ENCODE peak calls at places on chromosome 1, in seven cellular contexts. R is right atrium auricular region, O is MM.1S, K is mammary epithelial cell, E is mesenchymal stem cell, C is endothelial cell of umbilical vein, X is K562. H is an unnamed sample.
A peak's percentile ranks its signal among the peaks of the same experiment; 100 is the strongest.

GRCh38 chr1:58968360-58968952 is 184.6 kb upstream of the JUN start:
- DNase-seq in O (peak; percentile 94), K (no peak), R (peak; percentile 84), X (peak; percentile 56), E (peak; percentile 54), C (peak; percentile 75), H (no peak)

GRCh38 chr1:225996946-225997545 is 2.1 kb downstream of the SDE2 start:
- DNase-seq in C (peak; percentile 57), O (peak; percentile 47), E (peak; percentile 53), K (no peak), X (no peak), R (no peak), H (no peak)

GRCh38 chr1:199422206-199422605 is 605.3 kb upstream of the NR5A2 start:
- DNase-seq in R (no peak), C (peak; percentile 53), K (peak; percentile 45), X (no peak), O (no peak), E (peak; percentile 60), H (peak; percentile 53)

GRCh38 chr1:226678701-226679100 is 60.4 kb downstream of the ITPKB start:
- DNase-seq in C (no peak), K (no peak), O (no peak), X (no peak), R (no peak), E (no peak), H (no peak)

GRCh38 chr1:87706198-87706597 is 377.5 kb downstream of the LMO4 start:
- DNase-seq in R (no peak), X (no peak), C (no peak), O (no peak), E (no peak), K (no peak), H (peak; percentile 14)

GRCh38 chr1:245045087-245045881 is 109.5 kb upstream of the KIF26B start:
- DNase-seq in K (peak; percentile 70), X (no peak), E (no peak), O (no peak), C (no peak), R (peak; percentile 70), H (peak; percentile 53)

GRCh38 chr1:98903261-98903660 is 101.4 kb downstream of the PLPPR5 start:
- DNase-seq in C (peak; percentile 91), K (peak; percentile 76), R (no peak), X (no peak), O (no peak), E (peak; percentile 2), H (peak; percentile 95)

GRCh38 chr1:167159782-167160181 is 60.9 kb upstream of the POU2F1 start:
- DNase-seq in X (no peak), O (no peak), E (no peak), R (no peak), K (no peak), C (no peak), H (no peak)

GRCh38 chr1:235843458-235843857 is 23.2 kb downstream of the LYST start:
- DNase-seq in E (peak; percentile 61), X (peak; percentile 17), O (peak; percentile 25), R (no peak), K (peak; percentile 41), C (peak; percentile 24), H (peak; percentile 71)

GRCh38 chr1:221708076-221708571 is 33.8 kb downstream of the DUSP10 start:
- DNase-seq in X (peak; percentile 81), O (no peak), K (peak; percentile 66), E (peak; percentile 99), C (no peak), R (no peak), H (no peak)

GRCh38 chr1:21329209-21329844 is 39.1 kb upstream of the ECE1 start:
- DNase-seq in R (no peak), X (no peak), E (no peak), C (no peak), K (peak; percentile 80), O (no peak), H (peak; percentile 82)

GRCh38 chr1:228209657-228210056 is 1.8 kb downstream of the OBSCN start:
- DNase-seq in E (no peak), K (no peak), R (peak; percentile 49), O (no peak), X (no peak), C (no peak), H (no peak)

GRCh38 chr1:2514863-2515762 is 11.3 kb downstream of the PANK4 start:
- DNase-seq in X (no peak), E (no peak), K (no peak), R (no peak), O (no peak), C (no peak), H (no peak)

GRCh38 chr1:235073968-235074334 is 54.7 kb downstream of the TOMM20 start:
- DNase-seq in E (no peak), C (no peak), K (no peak), R (no peak), O (peak; percentile 34), X (no peak), H (no peak)

GRCh38 chr1:35893051-35893879 is 10.3 kb downstream of the AGO1 start:
- DNase-seq in E (no peak), X (no peak), O (no peak), K (no peak), R (no peak), C (no peak), H (no peak)

DNA sequence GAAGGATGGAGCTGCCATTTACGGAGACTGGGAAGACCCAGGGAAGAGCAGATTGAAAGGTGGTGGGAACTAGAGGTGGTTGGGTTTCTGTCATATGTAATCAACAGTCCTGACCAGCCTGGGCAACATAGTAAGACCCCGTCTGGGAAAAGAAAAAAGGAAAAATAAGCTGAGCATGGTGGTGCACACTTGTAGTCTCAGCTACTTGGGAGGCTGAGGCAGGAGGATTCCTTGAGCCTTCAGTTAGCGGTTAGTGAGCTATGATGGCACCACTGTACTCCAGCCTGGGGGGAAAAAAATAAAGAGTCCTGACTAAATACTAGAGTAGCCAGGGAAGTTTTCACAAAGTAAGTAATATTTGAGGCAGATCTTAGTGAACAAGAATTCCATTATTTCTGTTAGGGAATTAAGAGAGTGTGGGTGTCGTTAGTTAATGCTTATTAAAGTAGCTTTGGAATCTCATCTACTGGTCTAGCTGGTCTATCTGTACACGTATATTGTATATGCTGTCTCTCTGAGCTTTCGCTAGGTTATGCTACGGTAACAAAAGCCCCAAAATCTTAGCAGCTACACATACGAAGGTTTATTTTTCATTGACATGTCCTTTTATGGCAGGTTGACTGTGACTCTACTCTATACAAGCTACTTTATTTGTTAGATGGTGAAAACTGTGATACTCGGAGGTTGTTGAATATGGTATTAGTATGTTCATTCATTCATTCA is 4.4 kb downstream of the NBPF1 start:
- DNase-seq in O (no peak), E (no peak), R (no peak), X (no peak), C (no peak), K (no peak), H (peak; percentile 11)
- H3K4me1 ChIP-seq in O (peaks cover 10% of the 10 kb centered on the region), E (peaks cover 9% of the 10 kb centered on the region), R (no peaks in the 10 kb centered on the region), X (peaks cover 13% of the 10 kb centered on the region), C (peaks cover 12% of the 10 kb centered on the region), K (peaks cover 16% of the 10 kb centered on the region), H (peaks cover 64% of the 10 kb centered on the region)

GRCh38 chr1:4636186-4636585 is 18.2 kb upstream of the AJAP1 start:
- DNase-seq in K (no peak), C (no peak), X (no peak), R (no peak), O (no peak), E (no peak), H (no peak)
- H3K27ac ChIP-seq in K (no peak overlapping the region), C (no peak overlapping the region), X (no peak overlapping the region), R (no peak overlapping the region), O (no peak overlapping the region), E (no peak overlapping the region), H (no peak overlapping the region)

GRCh38 chr1:205318231-205318991 is 3.1 kb downstream of the NUAK2 start:
- DNase-seq in X (no peak), R (no peak), E (no peak), C (no peak), K (peak; percentile 93), O (no peak), H (peak; percentile 40)
- H3K4me1 ChIP-seq in X (peaks cover 3% of the 10 kb centered on the region), R (no peaks in the 10 kb centered on the region), E (peaks cover 39% of the 10 kb centered on the region), C (peaks cover 28% of the 10 kb centered on the region), K (peaks cover 47% of the 10 kb centered on the region), O (peaks cover 60% of the 10 kb centered on the region), H (peaks cover 42% of the 10 kb centered on the region)

GRCh38 chr1:27876341-27877114 is 4.2 kb downstream of the THEMIS2 start:
- DNase-seq in E (no peak), R (no peak), O (no peak), C (no peak), K (no peak), X (no peak), H (no peak)
- H3K27ac ChIP-seq in E (no peak overlapping the region), R (no peak overlapping the region), O (no peak overlapping the region), C (no peak overlapping the region), K (no peak overlapping the region), X (no peak overlapping the region), H (peak overlapping the region; percentile 86)

DNA sequence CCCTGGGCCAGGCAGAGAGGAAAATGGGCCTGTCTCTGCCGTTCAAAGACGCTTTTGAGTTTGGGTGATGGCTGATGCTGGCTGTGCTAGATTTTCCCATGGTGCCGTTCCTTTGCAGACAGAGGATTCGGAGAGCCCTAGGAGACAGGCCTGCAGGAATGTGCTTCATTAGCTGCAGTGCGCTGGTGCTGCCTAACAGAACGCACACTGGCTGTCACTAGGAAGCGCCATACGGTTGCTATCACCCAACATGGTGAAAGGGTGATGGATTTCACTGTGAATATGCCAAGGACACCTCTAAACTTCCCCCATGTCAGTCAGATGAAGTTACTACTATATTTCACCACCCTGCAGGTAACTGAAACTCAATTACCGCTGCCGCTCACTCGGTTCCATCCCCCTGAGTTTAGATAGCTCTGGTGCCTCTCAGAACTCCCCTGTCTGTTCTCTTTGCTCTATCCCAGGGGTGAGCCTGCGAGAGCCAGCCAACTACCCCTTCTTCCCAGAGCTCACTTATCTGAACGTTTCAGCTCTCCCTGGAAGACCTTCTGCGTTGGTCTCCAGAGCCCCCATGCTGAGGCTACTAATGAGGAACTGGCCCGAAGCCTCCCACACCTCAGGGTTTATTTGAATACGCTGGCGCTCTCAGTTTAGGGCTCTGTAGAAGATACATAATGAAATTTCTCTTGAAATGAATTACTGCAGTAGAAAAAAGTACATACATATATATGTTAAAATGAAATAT is 43.3 kb downstream of the TCEANC2 start:
- DNase-seq in E (no peak), O (no peak), X (no peak), K (no peak), R (peak; percentile 38), C (no peak), H (no peak)
- H3K4me1 ChIP-seq in E (no peaks in the 10 kb centered on the region), O (no peaks in the 10 kb centered on the region), X (no peaks in the 10 kb centered on the region), K (no peaks in the 10 kb centered on the region), R (no peaks in the 10 kb centered on the region), C (peaks cover 5% of the 10 kb centered on the region), H (peaks cover 12% of the 10 kb centered on the region)

GRCh38 chr1:54396280-54396903 is 9.8 kb downstream of the SSBP3 start:
- DNase-seq in O (no peak), K (no peak), E (no peak), R (no peak), C (no peak), X (no peak), H (no peak)
- H3K27ac ChIP-seq in O (no peak overlapping the region), K (no peak overlapping the region), E (no peak overlapping the region), R (peak overlapping the region; percentile 43), C (no peak overlapping the region), X (peak overlapping the region; percentile 11), H (no peak overlapping the region)

DNA sequence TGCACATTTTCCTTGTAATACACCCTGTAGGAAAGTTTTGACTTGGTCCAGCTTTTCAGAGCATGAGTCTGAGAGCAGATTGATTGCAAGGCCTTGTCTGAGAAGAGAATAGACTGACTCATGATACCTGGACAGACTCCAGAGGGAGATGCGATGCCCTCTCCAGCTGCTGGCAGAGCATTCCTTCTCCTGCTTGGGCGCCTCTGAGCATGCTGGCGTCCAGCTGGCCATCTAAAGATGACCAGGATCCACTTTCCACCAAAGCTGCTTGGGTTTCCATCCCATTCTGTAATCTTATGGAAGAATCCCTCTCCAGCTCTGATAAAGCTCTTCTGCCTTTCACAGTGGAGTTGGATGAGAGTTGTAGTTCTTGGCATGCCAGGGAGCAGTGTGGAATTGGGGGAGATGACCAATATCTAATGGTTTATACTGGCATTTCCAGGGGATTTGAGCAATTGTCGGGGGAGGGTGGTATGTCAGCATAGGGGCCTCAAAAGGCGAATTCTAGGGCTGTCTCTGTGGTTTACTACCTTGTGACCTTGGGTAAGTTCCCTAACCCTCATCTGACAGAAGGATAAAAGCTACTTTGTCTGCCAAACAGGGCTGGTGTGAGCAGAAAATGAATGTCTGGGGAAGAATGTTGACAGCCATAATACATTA is 19.5 kb downstream of the SZRD1 start:
- DNase-seq in O (no peak), E (peak; percentile 50), X (no peak), C (peak; percentile 71), R (no peak), K (peak; percentile 80), H (peak; percentile 70)
- H3K4me1 ChIP-seq in O (peaks cover 3% of the 10 kb centered on the region), E (peaks cover 23% of the 10 kb centered on the region), X (peaks cover 28% of the 10 kb centered on the region), C (peaks cover 21% of the 10 kb centered on the region), R (no peaks in the 10 kb centered on the region), K (peaks cover 28% of the 10 kb centered on the region), H (peaks cover 12% of the 10 kb centered on the region)